ENCODE peak calls at places on chromosome 14, in nine cellular contexts. T is progenitor cell of endocrine pancreas; H is HCT116; U is MCF 10A; C is GM12865; S is cardiac muscle cell; O is stomach; Z is tibial nerve; J is CD8-positive, alpha-beta T cell. D is an unnamed sample.

GRCh38 chr14:91554535-91555332 is 44.6 kb upstream of the PPP4R3A start:
- DNase-seq in T (no peak), H (no peak), U (no peak), C (no peak), S (no peak), O (no peak), Z (no peak), J (no peak), D (no peak)

GRCh38 chr14:34931206-34931605 is 51.6 kb upstream of the SRP54 start:
- DNase-seq in T (no peak), H (no peak), U (no peak), C (peak; percentile 44), S (no peak), O (no peak), Z (no peak), J (peak; percentile 41), D (no peak)

GRCh38 chr14:71498151-71498734 is 434.0 kb upstream of the RGS6 start:
- DNase-seq in T (no peak), H (no peak), U (no peak), C (peak; percentile 38), S (no peak), O (no peak), Z (no peak), J (no peak), D (no peak)

GRCh38 chr14:89672636-89673279 is 255.7 kb upstream of the FOXN3 start:
- DNase-seq in T (no peak), H (no peak), U (no peak), C (no peak), S (peak; percentile 74), O (peak; percentile 57), Z (peak; percentile 25), J (no peak), D (no peak)

GRCh38 chr14:78788467-78789360 is 618.5 kb downstream of the NRXN3 start:
- DNase-seq in T (no peak), H (no peak), U (peak; percentile 56), C (peak; percentile 20), S (no peak), O (no peak), Z (no peak), J (no peak), D (no peak)

GRCh38 chr14:64337901-64338615 is 43.9 kb upstream of the ESR2 start:
- DNase-seq in T (peak; percentile 69), H (no peak), U (peak; percentile 73), C (peak; percentile 60), S (peak; percentile 88), O (peak; percentile 31), Z (peak; percentile 19), J (no peak), D (peak; percentile 85)

GRCh38 chr14:53516261-53516774 is 363.2 kb upstream of the DDHD1 start:
- DNase-seq in T (no peak), H (no peak), U (no peak), C (no peak), S (no peak), O (no peak), Z (no peak), J (no peak), D (no peak)

GRCh38 chr14:104036250-104036649 is 49.2 kb upstream of the ASPG start:
- DNase-seq in T (no peak), H (no peak), U (no peak), C (no peak), S (no peak), O (no peak), Z (no peak), J (no peak), D (no peak)

GRCh38 chr14:34438438-34438837 is 23.6 kb downstream of the SPTSSA start:
- DNase-seq in T (no peak), H (no peak), U (no peak), C (no peak), S (no peak), O (no peak), Z (no peak), J (no peak), D (no peak)

GRCh38 chr14:77212933-77213656 is 31.5 kb downstream of the TMEM63C start:
- DNase-seq in T (peak; percentile 70), H (peak; percentile 28), U (peak; percentile 65), C (peak; percentile 45), S (peak; percentile 69), O (peak; percentile 51), Z (no peak), J (no peak), D (no peak)
- TF ChIP-seq CTCF in T (peak; percentile 78), H (peak; percentile 71), U (peak; percentile 83), C (peak; percentile 78), S (peak; percentile 76), O (peak; percentile 40), Z (no peak), J (no peak), D (peak; percentile 76)

DNA sequence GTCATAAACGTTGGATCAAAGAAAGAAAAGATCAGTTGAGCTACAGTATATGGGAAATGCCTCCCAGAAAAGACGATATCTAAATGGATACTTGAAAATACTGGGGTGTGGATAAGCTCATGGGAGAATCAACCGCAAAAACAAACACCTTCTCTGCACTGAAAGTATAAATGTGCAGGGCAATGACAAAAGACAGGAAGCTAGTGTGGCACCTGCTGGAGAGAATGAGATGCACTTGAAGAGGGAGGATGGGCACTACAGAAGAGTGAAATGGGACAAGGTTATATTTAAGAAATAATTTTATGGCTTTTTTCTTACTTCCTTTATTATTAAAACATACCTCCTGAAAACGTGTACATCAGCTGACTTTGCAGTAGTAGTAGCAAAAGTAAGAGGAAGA is 153.7 kb downstream of the PRKD1 start:
- DNase-seq in T (no peak), H (no peak), U (no peak), C (no peak), S (no peak), O (no peak), Z (no peak), J (no peak), D (no peak)
- TF ChIP-seq CTCF in T (no peak), H (no peak), U (no peak), C (no peak), S (no peak), O (no peak), Z (no peak), J (no peak), D (no peak)

GRCh38 chr14:106842687-106843086 is 1316.3 kb downstream of the TMEM121 start:
- DNase-seq in T (no peak), H (no peak), U (peak; percentile 29), C (no peak), S (no peak), O (peak; percentile 46), Z (no peak), J (no peak), D (no peak)
- TF ChIP-seq CTCF in T (no peak), H (no peak), U (peak; percentile 54), C (peak; percentile 37), S (no peak), O (peak; percentile 54), Z (no peak), J (no peak), D (no peak)

GRCh38 chr14:98008381-98009113 is 1211.4 kb downstream of the VRK1 start:
- DNase-seq in T (no peak), H (no peak), U (peak; percentile 83), C (peak; percentile 35), S (no peak), O (no peak), Z (no peak), J (no peak), D (no peak)

GRCh38 chr14:98015921-98016320 is 1218.7 kb downstream of the VRK1 start:
- DNase-seq in T (no peak), H (no peak), U (no peak), C (no peak), S (no peak), O (no peak), Z (no peak), J (no peak), D (no peak)

GRCh38 chr14:98014851-98015615 is 1217.9 kb downstream of the VRK1 start:
- DNase-seq in T (no peak), H (no peak), U (no peak), C (no peak), S (no peak), O (no peak), Z (no peak), J (no peak), D (no peak)

GRCh38 chr14:98006008-98006407 is 1208.8 kb downstream of the VRK1 start:
- DNase-seq in T (no peak), H (no peak), U (no peak), C (no peak), S (no peak), O (no peak), Z (no peak), J (no peak), D (no peak)

DNA sequence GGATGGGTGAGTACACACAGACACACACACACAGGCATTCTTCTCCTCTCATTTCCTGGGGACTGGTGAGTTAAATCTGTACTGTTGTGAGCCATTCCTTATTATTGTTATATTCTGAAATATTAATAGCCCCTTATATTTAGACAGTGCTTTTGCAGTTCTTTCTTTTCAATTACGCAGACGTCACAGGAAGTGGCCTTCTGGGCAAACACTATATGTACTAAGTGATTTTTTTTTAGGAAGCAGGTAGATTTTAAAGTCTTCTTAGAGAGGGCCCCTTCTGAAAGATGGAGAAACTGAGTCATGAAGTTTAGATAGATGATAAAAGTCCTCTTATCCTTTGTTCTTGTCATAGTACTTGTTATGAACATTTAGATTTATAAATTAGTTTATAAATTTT is 1213.6 kb downstream of the VRK1 start:
- DNase-seq in T (no peak), H (no peak), U (no peak), C (no peak), S (no peak), O (no peak), Z (no peak), J (no peak), D (no peak)
- TF ChIP-seq CTCF in T (no peak), H (no peak), U (no peak), C (no peak), S (no peak), O (no peak), Z (no peak), J (no peak), D (no peak)

GRCh38 chr14:55721353-55721752 is 141.3 kb downstream of the KTN1 start:
- DNase-seq in T (no peak), H (peak; percentile 22), U (peak; percentile 78), C (peak; percentile 13), S (no peak), O (no peak), Z (no peak), J (no peak), D (no peak)
- TF ChIP-seq CTCF in T (no peak), H (no peak), U (no peak), C (no peak), S (peak; percentile 22), O (no peak), Z (no peak), J (no peak), D (no peak)

D was measured in type B pancreatic cell.